ENCODE peak calls at places on chromosomes 4 and X, in four cellular contexts. Q is Right ventricle myocardium inferior; W is activated naive CD4-positive, alpha-beta T cell; T is CD4-positive, alpha-beta memory T cell. I is an unnamed sample.

GRCh38 chr4:129080129-129080528 is 13.2 kb downstream of the SCLT1 start:
- DNase-seq in T (no peak), Q (no peak), W (no peak), I (no peak)

GRCh38 chr4:119493419-119493818 is 135.2 kb downstream of the PDE5A start:
- DNase-seq in T (no peak), W (no peak), Q (no peak), I (no peak)

GRCh38 chr4:30757357-30757756 is 37.2 kb downstream of the PCDH7 start:
- DNase-seq in Q (no peak), W (no peak), T (no peak), I (no peak)

GRCh38 chrX:107894038-107894437 is 68.4 kb downstream of the MID2 start:
- DNase-seq in T (peak), Q (no peak), W (no peak), I (no peak)

GRCh38 chr4:128862608-128863313 is 53.3 kb downstream of the JADE1 start:
- DNase-seq in T (peak), W (no peak), Q (no peak), I (peak)

GRCh38 chr4:189374176-189374575 is 566.5 kb upstream of the FRG1 start:
- DNase-seq in T (no peak), Q (no peak), W (no peak), I (no peak)

GRCh38 chr4:140326395-140326993 is 47.0 kb upstream of the SCOC start:
- DNase-seq in T (no peak), Q (no peak), W (no peak), I (no peak)

GRCh38 chrX:22246620-22247019 is 26.1 kb upstream of the CBLL2 start:
- DNase-seq in T (no peak), Q (no peak), W (no peak), I (no peak)

GRCh38 chrX:41332408-41332987 is 1.5 kb upstream of the DDX3X start:
- DNase-seq in T (no peak), Q (no peak), W (peak), I (peak)

GRCh38 chr4:79445371-79445781 is 37.3 kb upstream of the GK2 start:
- DNase-seq in Q (peak), W (no peak), T (no peak), I (no peak)

GRCh38 chrX:2230457-2230856 is 270.3 kb downstream of the DHRSX start:
- DNase-seq in W (no peak), Q (no peak), T (no peak), I (no peak)